ENCODE peak calls at places on chromosomes 16 and 17, in five cellular contexts. W is trophoblast cell, C is H9, G is neuronal stem cell, Y is H1. K is an unnamed sample.

GRCh38 chr16:57480127-57480753 is 6.1 kb downstream of the DOK4 start:
- DNase-seq in W (peak), C (no peak), G (no peak), Y (no peak), K (peak)

GRCh38 chr17:1347681-1348318 is 52.2 kb downstream of the YWHAE start:
- DNase-seq in W (no peak), C (no peak), G (no peak), Y (no peak), K (peak)

GRCh38 chr16:86651823-86652222 is 73.5 kb downstream of the FOXL1 start:
- DNase-seq in W (no peak), C (no peak), G (no peak), Y (no peak), K (no peak)

GRCh38 chr16:57892447-57893096 is 78.4 kb downstream of the CNGB1 start:
- DNase-seq in W (no peak), C (no peak), G (no peak), Y (no peak), K (no peak)

GRCh38 chr17:61305024-61305423 is 94.6 kb upstream of the TBX2 start:
- DNase-seq in W (no peak), C (no peak), G (no peak), Y (no peak), K (no peak)

GRCh38 chr17:30429155-30429554 is 48.1 kb upstream of the GOSR1 start:
- DNase-seq in W (no peak), C (no peak), G (no peak), Y (no peak), K (no peak)

GRCh38 chr17:38800237-38800760 is 943 bp upstream of the PIP4K2B start:
- DNase-seq in W (peak), C (no peak), G (no peak), Y (no peak), K (peak)

GRCh38 chr17:44331249-44331760 is 6.7 kb upstream of the SLC25A39 start:
- DNase-seq in W (peak), C (peak), G (peak), Y (no peak), K (peak)

GRCh38 chr17:5203178-5203907 is 11.7 kb upstream of the ZNF594 start:
- DNase-seq in W (peak), C (no peak), G (no peak), Y (no peak), K (no peak)

GRCh38 chr17:34465756-34466155 is 102.7 kb upstream of the CCL1 start:
- DNase-seq in W (no peak), C (no peak), G (no peak), Y (no peak), K (no peak)

GRCh38 chr17:81518113-81518784 is 5.7 kb upstream of the ACTG1 start:
- DNase-seq in W (peak), C (peak), G (no peak), Y (no peak), K (peak)

GRCh38 chr17:71024172-71024571 is 854.8 kb downstream of the KCNJ2 start:
- DNase-seq in W (no peak), C (no peak), G (no peak), Y (no peak), K (peak)
- H2BK12ac ChIP-seq in W (no peak), C (no peak), G (no peak), Y (no peak), K (no peak)

DNA sequence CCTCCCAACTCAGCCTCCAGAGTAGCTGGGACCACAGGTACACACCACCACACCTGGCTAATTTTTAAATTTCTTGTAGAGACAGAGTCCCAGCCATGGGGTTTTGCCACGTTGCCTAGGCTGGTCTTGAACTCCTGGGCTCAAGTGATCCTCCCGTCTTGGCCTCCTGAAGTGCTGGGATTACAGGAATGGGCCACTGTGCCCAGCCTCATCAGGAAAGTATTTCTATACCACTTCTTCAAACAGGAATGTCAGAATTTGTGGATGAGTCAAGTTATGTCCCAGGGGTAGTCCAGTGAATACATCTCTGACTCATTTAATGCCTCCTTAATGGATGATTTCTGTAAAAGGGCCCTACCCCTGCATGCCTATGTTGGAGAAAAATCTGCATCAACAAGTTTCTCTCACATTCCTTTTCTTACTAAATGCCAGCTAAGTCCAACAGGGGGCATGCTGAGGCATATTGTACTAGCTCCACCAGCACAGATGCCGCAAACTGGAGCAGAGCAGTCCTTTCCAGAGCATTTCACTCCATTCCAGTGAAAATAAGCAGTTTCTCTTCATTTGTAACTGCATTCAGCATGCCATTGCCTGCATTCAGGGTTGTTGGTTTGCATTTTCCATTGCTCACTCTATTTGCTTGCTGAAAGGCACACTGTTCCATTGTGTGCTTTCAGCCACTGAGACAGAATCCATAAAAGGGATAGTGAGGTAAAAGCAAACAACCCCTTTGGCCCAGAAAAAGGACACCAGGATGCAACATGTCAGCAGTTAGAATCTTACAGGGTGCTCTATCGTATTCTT is 5.3 kb upstream of the CAVIN1 start:
- DNase-seq in W (peak), C (peak), G (peak), Y (no peak), K (peak)
- H2AFZ ChIP-seq in W (no peak), C (no peak), G (peak), Y (peak), K (no peak)

DNA sequence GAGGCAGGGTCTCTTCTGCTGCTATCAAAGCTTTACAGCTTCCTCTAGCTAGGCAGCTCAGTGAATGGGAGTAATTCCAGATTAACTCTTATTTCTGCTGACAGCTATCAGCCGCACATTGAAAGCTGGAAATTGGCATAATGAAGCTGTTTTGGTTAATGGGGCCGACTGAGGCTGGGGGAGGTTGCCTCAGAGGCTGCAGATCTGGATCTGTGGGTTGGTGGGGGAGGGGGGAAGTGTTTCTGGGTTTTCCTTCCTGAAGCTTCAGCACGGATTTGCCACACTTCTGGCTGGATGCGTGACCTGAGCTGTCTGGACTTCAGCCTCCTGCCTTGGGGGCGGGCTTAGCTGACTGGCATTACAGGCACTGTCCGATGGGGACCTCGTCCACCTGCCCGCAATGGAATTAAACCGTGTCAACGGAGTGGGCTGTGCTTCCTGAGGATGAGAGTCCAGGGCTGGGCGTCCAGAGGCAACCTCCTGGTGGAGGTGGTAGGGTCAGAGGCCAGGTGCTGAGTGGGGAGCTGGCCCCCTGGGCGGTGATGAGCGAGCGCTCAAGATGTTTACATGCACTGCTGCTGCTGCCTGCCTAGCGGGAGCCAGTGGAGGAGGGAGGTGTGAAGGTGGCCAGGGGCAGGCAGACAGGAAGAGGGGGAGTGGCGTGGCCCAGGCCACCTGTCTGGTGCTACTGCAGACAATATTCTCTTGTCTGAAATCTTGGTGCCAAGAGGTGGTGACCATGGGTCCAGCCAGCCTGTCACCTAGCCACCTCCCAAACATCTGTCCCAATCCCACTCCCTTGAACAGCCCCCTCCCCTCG is 6.7 kb upstream of the ABCC3 start:
- DNase-seq in W (no peak), C (peak), G (no peak), Y (no peak), K (peak)
- H2BK12ac ChIP-seq in W (no peak), C (no peak), G (peak), Y (peak), K (no peak)

GRCh38 chr17:45376171-45376564 is 56.5 kb downstream of the ARHGAP27 start:
- DNase-seq in W (no peak), C (peak), G (no peak), Y (no peak), K (no peak)
- H2AFZ ChIP-seq in W (no peak), C (no peak), G (peak), Y (peak), K (no peak)

GRCh38 chr17:75402038-75402437 is 3.4 kb downstream of the GRB2 start:
- DNase-seq in W (no peak), C (no peak), G (no peak), Y (no peak), K (no peak)
- H2BK12ac ChIP-seq in W (no peak), C (no peak), G (no peak), Y (no peak), K (no peak)

K was measured in mesenchymal stem cell.